ENCODE peak calls at places on chromosomes 16 and 17, in six cellular contexts. R is BJ, Y is fibroblast of lung, W is pancreas, S is heart right ventricle, T is upper lobe of right lung. G is an unnamed sample.
A peak's percentile ranks its signal among the peaks of the same experiment; 100 is the strongest.

GRCh38 chr17:7885357-7886226 is 3.0 kb upstream of the CHD3 start:
- DNase-seq in Y (peak; percentile 48), W (peak; percentile 49), S (peak; percentile 47), T (peak; percentile 81), R (no peak), G (peak; percentile 79)

GRCh38 chr17:41352597-41353366 is 2.2 kb upstream of the KRT33A start:
- DNase-seq in S (no peak), W (no peak), Y (no peak), R (no peak), T (no peak), G (no peak)

GRCh38 chr17:2680961-2681360 is 30.6 kb downstream of the CLUH start:
- DNase-seq in W (no peak), R (no peak), T (no peak), S (no peak), Y (no peak), G (no peak)

GRCh38 chr16:56758432-56758831 is 28.5 kb downstream of the NUP93 start:
- DNase-seq in Y (no peak), T (no peak), R (no peak), W (no peak), S (no peak), G (no peak)

GRCh38 chr17:80905586-80906230 is 85.9 kb upstream of the CHMP6 start:
- DNase-seq in T (no peak), Y (no peak), R (no peak), W (no peak), S (no peak), G (no peak)

GRCh38 chr16:70772493-70772892 is 28.5 kb downstream of the VAC14 start:
- DNase-seq in T (no peak), W (no peak), R (no peak), Y (peak; percentile 50), S (no peak), G (no peak)

GRCh38 chr17:72494576-72494975 is 373.8 kb downstream of the SOX9 start:
- DNase-seq in S (no peak), R (no peak), T (no peak), W (no peak), Y (no peak), G (no peak)

GRCh38 chr17:20196314-20196713 is 187.2 kb downstream of the SPECC1 start:
- DNase-seq in T (no peak), R (no peak), S (no peak), Y (no peak), W (no peak), G (no peak)

GRCh38 chr16:53745126-53745525 is 41.2 kb downstream of the FTO start:
- DNase-seq in Y (peak; percentile 84), S (no peak), W (peak; percentile 18), T (no peak), R (peak; percentile 60), G (no peak)

GRCh38 chr16:29734826-29735225 is 11.0 kb downstream of the C16orf54 start:
- DNase-seq in W (no peak), S (no peak), Y (no peak), R (no peak), T (no peak), G (no peak)

GRCh38 chr16:27313422-27314160 is at the start of gene IL4R:
- DNase-seq in W (peak; percentile 71), S (peak; percentile 74), T (peak; percentile 95), Y (peak; percentile 75), R (no peak), G (peak; percentile 81)

GRCh38 chr17:73323622-73324455 is 12.0 kb upstream of the CDC42EP4 start:
- DNase-seq in R (no peak), T (no peak), Y (no peak), S (no peak), W (no peak), G (no peak)

GRCh38 chr16:82748026-82748425 is 121.3 kb downstream of the CDH13 start:
- DNase-seq in W (peak; percentile 29), R (no peak), T (no peak), Y (peak; percentile 88), S (peak; percentile 28), G (no peak)

GRCh38 chr16:81767987-81768592 is 11.0 kb upstream of the PLCG2 start:
- DNase-seq in S (no peak), W (peak; percentile 56), R (no peak), Y (no peak), T (no peak), G (no peak)

GRCh38 chr17:80063815-80064585 is 27.6 kb downstream of the CCDC40 start:
- DNase-seq in S (peak; percentile 38), T (peak; percentile 79), R (no peak), W (no peak), Y (peak; percentile 80), G (peak; percentile 75)

GRCh38 chr17:33778505-33779398 is 476.3 kb upstream of the CCL2 start:
- DNase-seq in T (no peak), S (no peak), R (peak; percentile 3), W (peak; percentile 39), Y (peak; percentile 45), G (no peak)

GRCh38 chr17:6064855-6065254 is 5.3 kb upstream of the WSCD1 start:
- DNase-seq in W (no peak), R (no peak), Y (no peak), S (no peak), T (no peak), G (no peak)

GRCh38 chr17:74771319-74771914 is 4.7 kb downstream of the NAT9 start:
- DNase-seq in S (no peak), Y (no peak), R (no peak), T (no peak), W (no peak), G (no peak)

GRCh38 chr17:10155334-10156081 is 42.9 kb downstream of the GAS7 start:
- DNase-seq in T (no peak), W (no peak), Y (no peak), R (no peak), S (no peak), G (no peak)

GRCh38 chr16:82990155-82990554 is 363.4 kb downstream of the CDH13 start:
- DNase-seq in R (no peak), W (no peak), Y (peak; percentile 82), T (no peak), S (no peak), G (no peak)

GRCh38 chr16:11585460-11586374 is 1.0 kb downstream of the LITAF start:
- DNase-seq in Y (no peak), R (no peak), T (peak; percentile 73), S (peak; percentile 30), W (no peak), G (peak; percentile 78)

GRCh38 chr16:23692190-23692837 is 13.6 kb downstream of the PLK1 start:
- DNase-seq in R (no peak), T (no peak), W (no peak), Y (no peak), S (no peak), G (no peak)

GRCh38 chr16:86222541-86222940 is 287.8 kb upstream of the FOXF1 start:
- DNase-seq in T (no peak), Y (peak; percentile 70), S (no peak), W (no peak), R (peak; percentile 14), G (no peak)

GRCh38 chr16:79809376-79809775 is 208.8 kb upstream of the MAF start:
- DNase-seq in W (no peak), T (no peak), S (no peak), R (no peak), Y (no peak), G (no peak)

GRCh38 chr16:88700322-88700635 is 5.9 kb downstream of the RNF166 start:
- DNase-seq in T (no peak), W (no peak), S (no peak), Y (no peak), R (no peak), G (no peak)

GRCh38 chr16:88702364-88703210 is 3.6 kb downstream of the RNF166 start:
- DNase-seq in S (no peak), T (no peak), Y (no peak), W (no peak), R (no peak), G (no peak)

GRCh38 chr16:88700636-88701482 is 5.3 kb downstream of the RNF166 start:
- DNase-seq in Y (peak; percentile 92), S (peak; percentile 91), T (peak; percentile 97), R (no peak), W (peak; percentile 44), G (peak; percentile 98)

GRCh38 chr16:88703486-88704309 is 2.5 kb downstream of the RNF166 start:
- DNase-seq in S (peak; percentile 53), R (no peak), W (no peak), Y (peak; percentile 22), T (peak; percentile 92), G (peak; percentile 56)

GRCh38 chr16:88701541-88702363 is 4.5 kb downstream of the RNF166 start:
- DNase-seq in Y (no peak), S (no peak), T (no peak), R (no peak), W (no peak), G (no peak)
- H3K4me3 ChIP-seq in Y (no peak overlapping the region), S (peak overlapping the region; percentile 6), T (peak overlapping the region; percentile 99), R (no peak overlapping the region), W (no peak overlapping the region), G (no peak overlapping the region)

DNA sequence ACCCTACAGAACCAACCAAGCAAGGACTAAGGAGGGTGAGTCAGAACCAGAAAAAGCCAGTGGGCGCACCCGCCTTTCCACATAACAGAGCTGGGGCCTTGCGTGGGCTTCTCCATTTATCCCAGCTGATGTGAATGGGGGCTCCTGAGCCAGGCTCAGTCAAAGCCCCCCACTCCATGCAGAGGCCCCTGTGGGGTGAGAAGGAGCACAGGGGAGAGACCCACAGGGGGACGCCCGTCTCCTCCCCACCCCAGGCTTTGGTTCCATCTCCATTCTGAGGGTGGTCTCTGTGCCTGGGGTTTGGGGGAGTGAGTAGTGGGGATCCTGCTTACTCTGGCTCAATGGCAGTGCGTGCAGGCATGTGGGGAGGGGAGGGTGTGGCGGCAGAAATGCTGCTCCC is 210.1 kb upstream of the TNRC6C start:
- DNase-seq in Y (no peak), T (peak; percentile 27), S (no peak), W (no peak), R (no peak), G (no peak)
- H3K4me3 ChIP-seq in Y (no peak overlapping the region), T (no peak overlapping the region), S (no peak overlapping the region), W (no peak overlapping the region), R (no peak overlapping the region), G (no peak overlapping the region)

DNA sequence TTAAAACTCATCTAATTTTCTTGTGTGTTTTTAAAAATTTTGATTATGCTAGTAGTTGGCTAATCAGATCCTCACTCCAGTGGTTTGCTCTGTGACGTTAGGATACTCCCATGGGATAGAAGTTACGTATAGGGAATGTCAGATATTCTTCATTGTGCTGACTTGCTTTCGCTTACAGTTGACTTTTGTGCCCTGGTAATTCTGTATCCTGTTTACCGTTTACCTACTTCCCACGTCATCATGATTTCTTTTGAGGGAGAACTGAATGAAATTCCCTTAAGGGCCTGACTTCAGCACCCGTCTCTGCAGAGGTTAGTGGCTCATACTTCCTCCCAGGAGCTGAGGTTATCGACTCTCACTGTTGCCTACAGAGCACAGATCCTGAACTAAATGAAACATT is 2.6 kb downstream of the PRKAR1A start:
- DNase-seq in S (no peak), Y (peak; percentile 56), W (no peak), T (no peak), R (no peak), G (no peak)
- H3K4me3 ChIP-seq in S (peak overlapping the region; percentile 74), Y (peak overlapping the region; percentile 94), W (no peak overlapping the region), T (peak overlapping the region; percentile 86), R (peak overlapping the region; percentile 75), G (no peak overlapping the region)

GRCh38 chr16:4519274-4520058 is 19.1 kb downstream of the CDIP1 start:
- DNase-seq in T (no peak), R (no peak), S (no peak), W (no peak), Y (no peak), G (no peak)
- H3K4me3 ChIP-seq in T (no peak overlapping the region), R (no peak overlapping the region), S (no peak overlapping the region), W (no peak overlapping the region), Y (no peak overlapping the region), G (no peak overlapping the region)

GRCh38 chr16:2025878-2026460 is 733 bp upstream of the NHERF2 start:
- DNase-seq in T (no peak), R (no peak), S (no peak), Y (no peak), W (no peak), G (no peak)
- H3K4me3 ChIP-seq in T (peak overlapping the region; percentile 52), R (peak overlapping the region; percentile 62), S (peak overlapping the region; percentile 85), Y (peak overlapping the region; percentile 49), W (no peak overlapping the region), G (no peak overlapping the region)

G was measured in mucosa of descending colon.